ENCODE peak calls at places on chromosome X, in six cellular contexts. One of them, this sample, is unnamed.

GRCh38 chrX:71285929-71286328 is 2.5 kb downstream of the NONO start:
- DNase-seq in MM.1S: no peak
- DNase-seq in B cell: no peak
- DNase-seq in adrenal gland: no peak
- DNase-seq in cardiac muscle cell: no peak
- DNase-seq in A673: no peak
- DNase-seq in this sample: no peak

GRCh38 chrX:153820601-153821000 is 9.7 kb downstream of the PDZD4 start:
- DNase-seq in cardiac muscle cell: no peak
- DNase-seq in adrenal gland: no peak
- DNase-seq in MM.1S: peak
- DNase-seq in A673: no peak
- DNase-seq in B cell: no peak
- DNase-seq in this sample: no peak

GRCh38 chrX:46791927-46792825 is 33.3 kb upstream of the SLC9A7 start:
- DNase-seq in MM.1S: no peak
- DNase-seq in adrenal gland: no peak
- DNase-seq in B cell: peak
- DNase-seq in A673: peak
- DNase-seq in cardiac muscle cell: no peak
- DNase-seq in this sample: peak

GRCh38 chrX:111039606-111040005 is 56.4 kb upstream of the PAK3 start:
- DNase-seq in A673: no peak
- DNase-seq in MM.1S: no peak
- DNase-seq in cardiac muscle cell: no peak
- DNase-seq in adrenal gland: no peak
- DNase-seq in B cell: no peak
- DNase-seq in this sample: no peak

GRCh38 chrX:96372313-96373046 is 312.2 kb upstream of the DIAPH2 start:
- DNase-seq in cardiac muscle cell: peak
- DNase-seq in adrenal gland: peak
- DNase-seq in A673: peak
- DNase-seq in MM.1S: peak
- DNase-seq in B cell: no peak
- DNase-seq in this sample: peak

GRCh38 chrX:129360175-129360574 is 163.1 kb downstream of the SMARCA1 start:
- DNase-seq in cardiac muscle cell: peak
- DNase-seq in A673: peak
- DNase-seq in MM.1S: peak
- DNase-seq in adrenal gland: peak
- DNase-seq in B cell: peak
- DNase-seq in this sample: peak

GRCh38 chrX:68647156-68647957 is at the start of gene STARD8:
- DNase-seq in MM.1S: no peak
- DNase-seq in adrenal gland: peak
- DNase-seq in B cell: no peak
- DNase-seq in cardiac muscle cell: peak
- DNase-seq in A673: peak
- DNase-seq in this sample: no peak

GRCh38 chrX:31333181-31333831 is 261.5 kb upstream of the FTHL17 start:
- DNase-seq in A673: peak
- DNase-seq in B cell: no peak
- DNase-seq in cardiac muscle cell: no peak
- DNase-seq in adrenal gland: no peak
- DNase-seq in MM.1S: no peak
- DNase-seq in this sample: no peak

GRCh38 chrX:48574270-48575266 is at the start of gene RBM3:
- DNase-seq in A673: peak
- DNase-seq in cardiac muscle cell: peak
- DNase-seq in adrenal gland: peak
- DNase-seq in MM.1S: peak
- DNase-seq in B cell: peak
- DNase-seq in this sample: peak

GRCh38 chrX:37423864-37424569 is 74.9 kb downstream of the PRRG1 start:
- DNase-seq in adrenal gland: no peak
- DNase-seq in B cell: no peak
- DNase-seq in MM.1S: no peak
- DNase-seq in A673: peak
- DNase-seq in cardiac muscle cell: no peak
- DNase-seq in this sample: no peak

GRCh38 chrX:10983526-10983925 is 127.6 kb upstream of the HCCS start:
- DNase-seq in B cell: no peak
- DNase-seq in cardiac muscle cell: no peak
- DNase-seq in MM.1S: no peak
- DNase-seq in A673: no peak
- DNase-seq in adrenal gland: no peak
- DNase-seq in this sample: no peak

GRCh38 chrX:105658136-105658535 is 164.2 kb upstream of the NRK start:
- DNase-seq in cardiac muscle cell: no peak
- DNase-seq in B cell: no peak
- DNase-seq in adrenal gland: no peak
- DNase-seq in A673: no peak
- DNase-seq in MM.1S: no peak
- DNase-seq in this sample: no peak

GRCh38 chrX:47743504-47743903 is 84.5 kb upstream of the UXT start:
- DNase-seq in cardiac muscle cell: no peak
- DNase-seq in B cell: no peak
- DNase-seq in A673: no peak
- DNase-seq in adrenal gland: no peak
- DNase-seq in MM.1S: no peak
- DNase-seq in this sample: no peak

GRCh38 chrX:15956684-15957083 is 102.1 kb upstream of the AP1S2 start:
- DNase-seq in MM.1S: no peak
- DNase-seq in B cell: no peak
- DNase-seq in cardiac muscle cell: no peak
- DNase-seq in adrenal gland: no peak
- DNase-seq in A673: peak
- DNase-seq in this sample: no peak

GRCh38 chrX:97446298-97446882 is 562.7 kb downstream of the RPA4 start:
- DNase-seq in MM.1S: peak
- DNase-seq in cardiac muscle cell: no peak
- DNase-seq in adrenal gland: no peak
- DNase-seq in A673: peak
- DNase-seq in B cell: no peak
- DNase-seq in this sample: no peak
- TF ChIP-seq CTCF in MM.1S: peak
- TF ChIP-seq CTCF in cardiac muscle cell: peak
- TF ChIP-seq CTCF in adrenal gland: no peak
- TF ChIP-seq CTCF in A673: peak
- TF ChIP-seq CTCF in B cell: peak
- TF ChIP-seq CTCF in this sample: no peak

GRCh38 chrX:135927897-135928296 is 34.4 kb downstream of the SAGE1 start:
- DNase-seq in MM.1S: no peak
- DNase-seq in A673: no peak
- DNase-seq in adrenal gland: no peak
- DNase-seq in cardiac muscle cell: no peak
- DNase-seq in B cell: no peak
- DNase-seq in this sample: no peak

DNA sequence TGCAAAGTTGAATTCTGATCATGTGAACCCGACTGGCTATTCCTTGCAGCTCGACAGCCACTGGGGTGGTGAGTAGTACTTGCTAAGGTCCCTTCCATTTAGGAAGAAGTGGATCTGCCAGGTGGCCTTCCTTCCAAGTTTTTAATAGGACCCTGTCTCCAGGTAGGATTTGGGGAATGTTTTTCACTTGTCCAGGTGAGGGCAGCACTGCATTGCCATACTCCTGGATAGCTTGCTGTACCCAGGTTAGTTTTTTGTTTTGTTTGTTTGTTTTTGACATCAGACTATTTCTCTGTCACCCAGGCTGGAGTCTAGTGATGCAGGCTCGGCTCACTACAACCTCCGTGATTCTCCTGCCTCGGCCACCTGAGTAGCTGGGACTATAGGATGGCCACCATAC is 29.8 kb downstream of the SAGE1 start:
- DNase-seq in MM.1S: no peak
- DNase-seq in adrenal gland: no peak
- DNase-seq in A673: no peak
- DNase-seq in B cell: no peak
- DNase-seq in cardiac muscle cell: no peak
- DNase-seq in this sample: no peak
- TF ChIP-seq CTCF in MM.1S: peak
- TF ChIP-seq CTCF in adrenal gland: no peak
- TF ChIP-seq CTCF in A673: peak
- TF ChIP-seq CTCF in B cell: no peak
- TF ChIP-seq CTCF in cardiac muscle cell: no peak
- TF ChIP-seq CTCF in this sample: no peak

GRCh38 chrX:112867570-112867969 is 26.9 kb upstream of the AMOT start:
- DNase-seq in adrenal gland: no peak
- DNase-seq in MM.1S: no peak
- DNase-seq in cardiac muscle cell: no peak
- DNase-seq in B cell: no peak
- DNase-seq in A673: no peak
- DNase-seq in this sample: no peak
- TF ChIP-seq CTCF in adrenal gland: no peak
- TF ChIP-seq CTCF in MM.1S: peak
- TF ChIP-seq CTCF in cardiac muscle cell: no peak
- TF ChIP-seq CTCF in B cell: no peak
- TF ChIP-seq CTCF in A673: no peak
- TF ChIP-seq CTCF in this sample: no peak

GRCh38 chrX:24693453-24694202 is at the start of gene POLA1:
- DNase-seq in cardiac muscle cell: peak
- DNase-seq in B cell: peak
- DNase-seq in adrenal gland: peak
- DNase-seq in A673: peak
- DNase-seq in MM.1S: peak
- DNase-seq in this sample: peak
- TF ChIP-seq CTCF in cardiac muscle cell: peak
- TF ChIP-seq CTCF in B cell: no peak
- TF ChIP-seq CTCF in adrenal gland: no peak
- TF ChIP-seq CTCF in A673: no peak
- TF ChIP-seq CTCF in MM.1S: peak
- TF ChIP-seq CTCF in this sample: no peak

GRCh38 chrX:80432863-80433262 is 12.6 kb downstream of the TENT5D start:
- DNase-seq in adrenal gland: no peak
- DNase-seq in B cell: no peak
- DNase-seq in MM.1S: no peak
- DNase-seq in A673: no peak
- DNase-seq in cardiac muscle cell: no peak
- DNase-seq in this sample: no peak

GRCh38 chrX:80432441-80432840 is 12.2 kb downstream of the TENT5D start:
- DNase-seq in cardiac muscle cell: no peak
- DNase-seq in adrenal gland: no peak
- DNase-seq in B cell: no peak
- DNase-seq in A673: no peak
- DNase-seq in MM.1S: no peak
- DNase-seq in this sample: no peak

GRCh38 chrX:80431502-80431832 is 11.2 kb downstream of the TENT5D start:
- DNase-seq in A673: no peak
- DNase-seq in cardiac muscle cell: no peak
- DNase-seq in B cell: no peak
- DNase-seq in adrenal gland: no peak
- DNase-seq in MM.1S: no peak
- DNase-seq in this sample: no peak

GRCh38 chrX:80430826-80431501 is 10.7 kb downstream of the TENT5D start:
- DNase-seq in adrenal gland: no peak
- DNase-seq in cardiac muscle cell: no peak
- DNase-seq in MM.1S: peak
- DNase-seq in A673: peak
- DNase-seq in B cell: no peak
- DNase-seq in this sample: peak
- TF ChIP-seq CTCF in adrenal gland: no peak
- TF ChIP-seq CTCF in cardiac muscle cell: no peak
- TF ChIP-seq CTCF in MM.1S: peak
- TF ChIP-seq CTCF in A673: peak
- TF ChIP-seq CTCF in B cell: no peak
- TF ChIP-seq CTCF in this sample: no peak

DNA sequence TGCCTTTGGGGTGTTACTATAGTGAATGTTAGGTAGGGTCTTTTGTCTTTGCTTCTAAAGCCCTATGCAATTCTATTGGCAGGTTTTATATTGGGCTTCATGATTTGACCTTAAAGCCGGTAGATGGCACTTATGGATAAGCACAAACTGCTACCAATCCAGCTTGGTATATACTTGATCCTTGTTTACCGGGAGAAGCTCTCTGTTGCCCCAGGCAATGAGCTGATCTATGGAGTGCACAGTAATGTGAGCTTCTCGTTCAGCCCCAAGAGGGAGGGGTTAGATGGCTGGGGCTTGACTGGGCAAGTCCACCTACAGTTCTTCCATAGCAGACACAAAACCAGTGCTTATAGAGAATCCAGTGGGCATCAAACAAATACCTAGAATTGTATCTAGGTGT is 287.2 kb upstream of the CT83 start:
- DNase-seq in A673: no peak
- DNase-seq in MM.1S: no peak
- DNase-seq in B cell: no peak
- DNase-seq in cardiac muscle cell: no peak
- DNase-seq in adrenal gland: no peak
- DNase-seq in this sample: no peak
- TF ChIP-seq CTCF in A673: no peak
- TF ChIP-seq CTCF in MM.1S: no peak
- TF ChIP-seq CTCF in B cell: no peak
- TF ChIP-seq CTCF in cardiac muscle cell: no peak
- TF ChIP-seq CTCF in adrenal gland: no peak
- TF ChIP-seq CTCF in this sample: no peak

DNA sequence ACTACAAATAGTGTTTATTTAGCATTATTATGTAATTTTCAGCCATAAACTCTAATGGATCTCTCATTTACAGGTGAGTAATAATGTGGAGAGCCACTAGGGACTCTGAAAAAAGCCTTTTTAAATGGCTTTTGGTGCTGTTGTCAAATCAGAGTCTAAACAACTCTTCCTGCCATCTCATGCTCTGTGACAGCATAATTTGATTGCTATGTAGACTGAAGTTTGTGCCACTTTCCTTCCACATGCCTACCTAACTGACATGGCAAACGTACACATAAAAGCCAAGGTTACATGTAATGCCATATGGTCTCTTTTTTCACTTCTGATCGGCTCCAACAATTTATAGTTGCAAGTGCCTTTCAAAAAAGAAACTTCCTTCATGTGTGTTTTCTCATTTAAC is 94.3 kb downstream of the SH2D1A start:
- DNase-seq in B cell: no peak
- DNase-seq in MM.1S: no peak
- DNase-seq in A673: no peak
- DNase-seq in adrenal gland: no peak
- DNase-seq in cardiac muscle cell: no peak
- DNase-seq in this sample: no peak
- TF ChIP-seq CTCF in B cell: no peak
- TF ChIP-seq CTCF in MM.1S: no peak
- TF ChIP-seq CTCF in A673: no peak
- TF ChIP-seq CTCF in adrenal gland: no peak
- TF ChIP-seq CTCF in cardiac muscle cell: no peak
- TF ChIP-seq CTCF in this sample: no peak

DNA sequence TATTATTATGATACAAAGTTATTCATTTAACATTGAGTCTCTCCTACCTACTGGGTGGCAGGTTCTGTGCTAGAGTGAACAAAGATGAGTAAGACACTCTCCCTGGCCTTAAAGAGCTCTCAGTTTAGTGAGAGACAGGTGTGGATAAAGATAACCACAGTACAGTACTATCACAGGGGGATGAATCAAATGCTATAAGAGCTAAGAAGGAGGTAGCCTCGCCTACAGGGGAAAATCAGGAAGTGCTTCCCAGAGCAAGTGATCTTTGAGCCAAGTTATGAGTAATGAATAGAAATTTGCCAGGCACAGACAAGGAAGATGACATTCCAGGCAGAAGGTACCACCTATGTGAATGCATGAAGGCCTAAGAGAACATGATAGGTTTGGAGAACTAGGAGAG is 3.4 kb upstream of the IGBP1 start:
- DNase-seq in B cell: no peak
- DNase-seq in adrenal gland: no peak
- DNase-seq in A673: no peak
- DNase-seq in cardiac muscle cell: no peak
- DNase-seq in MM.1S: no peak
- DNase-seq in this sample: no peak
- TF ChIP-seq CTCF in B cell: no peak
- TF ChIP-seq CTCF in adrenal gland: no peak
- TF ChIP-seq CTCF in A673: no peak
- TF ChIP-seq CTCF in cardiac muscle cell: no peak
- TF ChIP-seq CTCF in MM.1S: no peak
- TF ChIP-seq CTCF in this sample: no peak